ENCODE peak calls at places on chromosomes 3 and 15, in six cellular contexts. X is GM23338, J is PC-3, R is prostate gland, L is ovary, U is kidney. D is an unnamed sample.

GRCh38 chr3:78645628-78646310 is 1122.0 kb downstream of the ROBO1 start:
- DNase-seq in X (peak; percentile 91), J (peak; percentile 93), R (peak; percentile 59), L (no peak), U (no peak), D (peak; percentile 87)

GRCh38 chr3:107634142-107634489 is 111.4 kb downstream of the BBX start:
- DNase-seq in X (no peak), J (no peak), R (no peak), L (no peak), U (no peak), D (no peak)

GRCh38 chr3:114231616-114232015 is 5.8 kb downstream of the ZNF80 start:
- DNase-seq in X (no peak), J (no peak), R (no peak), L (no peak), U (no peak), D (no peak)

GRCh38 chr3:118628704-118629341 is 405.8 kb downstream of the IGSF11 start:
- DNase-seq in X (peak; percentile 92), J (peak; percentile 77), R (peak; percentile 58), L (peak; percentile 26), U (no peak), D (peak; percentile 57)

GRCh38 chr3:27166888-27167287 is 202.3 kb downstream of the NEK10 start:
- DNase-seq in X (peak; percentile 5), J (peak; percentile 46), R (no peak), L (no peak), U (no peak), D (no peak)

GRCh38 chr15:101064795-101065569 is 145.8 kb downstream of the LRRK1 start:
- DNase-seq in X (no peak), J (no peak), R (no peak), L (peak; percentile 29), U (peak; percentile 53), D (no peak)

GRCh38 chr15:32872606-32873291 is 154.9 kb downstream of the GREM1 start:
- DNase-seq in X (no peak), J (no peak), R (no peak), L (peak; percentile 28), U (peak; percentile 51), D (peak; percentile 82)

GRCh38 chr15:33171202-33171601 is 23.3 kb downstream of the FMN1 start:
- DNase-seq in X (no peak), J (no peak), R (no peak), L (no peak), U (no peak), D (no peak)

GRCh38 chr3:33663042-33663441 is 55.0 kb downstream of the CLASP2 start:
- DNase-seq in X (no peak), J (peak; percentile 47), R (no peak), L (no peak), U (no peak), D (no peak)

GRCh38 chr3:69084326-69084667 is 440 bp upstream of the ARL6IP5 start:
- DNase-seq in X (no peak), J (peak; percentile 55), R (no peak), L (no peak), U (no peak), D (peak; percentile 24)

GRCh38 chr15:40345867-40346578 is 4.8 kb upstream of the PHGR1 start:
- DNase-seq in X (no peak), J (no peak), R (no peak), L (no peak), U (peak; percentile 36), D (no peak)

GRCh38 chr15:50675524-50676144 is 11.0 kb downstream of the TRPM7 start:
- DNase-seq in X (peak; percentile 30), J (peak; percentile 65), R (no peak), L (no peak), U (no peak), D (peak; percentile 64)

GRCh38 chr3:188380722-188381121 is 226.8 kb downstream of the LPP start:
- DNase-seq in X (no peak), J (no peak), R (no peak), L (no peak), U (no peak), D (no peak)

GRCh38 chr3:195219351-195220045 is 51.5 kb downstream of the XXYLT1 start:
- DNase-seq in X (no peak), J (no peak), R (no peak), L (no peak), U (no peak), D (no peak)

GRCh38 chr15:67358812-67359211 is 104.2 kb downstream of the IQCH start:
- DNase-seq in X (peak; percentile 14), J (no peak), R (no peak), L (no peak), U (no peak), D (no peak)

GRCh38 chr3:27657404-27657803 is 64.7 kb downstream of the EOMES start:
- DNase-seq in X (no peak), J (peak; percentile 61), R (no peak), L (no peak), U (no peak), D (no peak)

GRCh38 chr3:63639821-63640220 is 12.7 kb upstream of the SNTN start:
- DNase-seq in X (no peak), J (no peak), R (no peak), L (no peak), U (no peak), D (no peak)

GRCh38 chr15:61997786-61998185 is 62.5 kb downstream of the VPS13C start:
- DNase-seq in X (no peak), J (no peak), R (no peak), L (no peak), U (no peak), D (peak; percentile 72)

GRCh38 chr3:152089528-152089927 is 179.2 kb upstream of the MBNL1 start:
- DNase-seq in X (no peak), J (no peak), R (no peak), L (no peak), U (no peak), D (no peak)

GRCh38 chr15:101043911-101044624 is 124.9 kb downstream of the LRRK1 start:
- DNase-seq in X (no peak), J (no peak), R (no peak), L (peak; percentile 17), U (peak; percentile 11), D (no peak)

GRCh38 chr3:97863775-97864174 is 42.0 kb downstream of the CRYBG3 start:
- DNase-seq in X (no peak), J (no peak), R (no peak), L (no peak), U (no peak), D (no peak)

GRCh38 chr3:45272828-45273470 is 46.9 kb upstream of the TMEM158 start:
- DNase-seq in X (no peak), J (peak; percentile 67), R (no peak), L (no peak), U (no peak), D (no peak)

GRCh38 chr3:179613807-179614206 is 9.2 kb downstream of the NDUFB5 start:
- DNase-seq in X (no peak), J (no peak), R (no peak), L (no peak), U (no peak), D (no peak)

GRCh38 chr3:54931182-54931581 is 3.3 kb upstream of the LRTM1 start:
- DNase-seq in X (no peak), J (no peak), R (no peak), L (no peak), U (no peak), D (no peak)

GRCh38 chr15:76431936-76432335 is 95.4 kb downstream of the ISL2 start:
- DNase-seq in X (peak; percentile 17), J (no peak), R (no peak), L (no peak), U (no peak), D (peak; percentile 69)

GRCh38 chr3:11803977-11804903 is 42.4 kb downstream of the TAMM41 start:
- DNase-seq in X (peak; percentile 78), J (peak; percentile 67), R (peak; percentile 25), L (no peak), U (no peak), D (peak; percentile 67)

GRCh38 chr3:107633327-107634141 is 110.8 kb downstream of the BBX start:
- DNase-seq in X (no peak), J (no peak), R (no peak), L (no peak), U (no peak), D (no peak)

GRCh38 chr3:194049394-194049793 is 86.6 kb upstream of the HES1 start:
- DNase-seq in X (no peak), J (no peak), R (no peak), L (no peak), U (no peak), D (no peak)

GRCh38 chr3:196792771-196793170 is 53.1 kb downstream of the PAK2 start:
- DNase-seq in X (no peak), J (peak; percentile 82), R (peak; percentile 68), L (no peak), U (no peak), D (no peak)
- H3K4me3 ChIP-seq in X (no peak overlapping the region), J (peak overlapping the region; percentile 52), R (no peak overlapping the region), L (no peak overlapping the region), U (no peak overlapping the region), D (no peak overlapping the region)

GRCh38 chr15:85453144-85453872 is 72.9 kb downstream of the AKAP13 start:
- DNase-seq in X (no peak), J (no peak), R (no peak), L (no peak), U (peak; percentile 35), D (no peak)
- H3K27ac ChIP-seq in X (no peak overlapping the region), J (no peak overlapping the region), R (no peak overlapping the region), L (no peak overlapping the region), U (no peak overlapping the region), D (no peak overlapping the region)

DNA sequence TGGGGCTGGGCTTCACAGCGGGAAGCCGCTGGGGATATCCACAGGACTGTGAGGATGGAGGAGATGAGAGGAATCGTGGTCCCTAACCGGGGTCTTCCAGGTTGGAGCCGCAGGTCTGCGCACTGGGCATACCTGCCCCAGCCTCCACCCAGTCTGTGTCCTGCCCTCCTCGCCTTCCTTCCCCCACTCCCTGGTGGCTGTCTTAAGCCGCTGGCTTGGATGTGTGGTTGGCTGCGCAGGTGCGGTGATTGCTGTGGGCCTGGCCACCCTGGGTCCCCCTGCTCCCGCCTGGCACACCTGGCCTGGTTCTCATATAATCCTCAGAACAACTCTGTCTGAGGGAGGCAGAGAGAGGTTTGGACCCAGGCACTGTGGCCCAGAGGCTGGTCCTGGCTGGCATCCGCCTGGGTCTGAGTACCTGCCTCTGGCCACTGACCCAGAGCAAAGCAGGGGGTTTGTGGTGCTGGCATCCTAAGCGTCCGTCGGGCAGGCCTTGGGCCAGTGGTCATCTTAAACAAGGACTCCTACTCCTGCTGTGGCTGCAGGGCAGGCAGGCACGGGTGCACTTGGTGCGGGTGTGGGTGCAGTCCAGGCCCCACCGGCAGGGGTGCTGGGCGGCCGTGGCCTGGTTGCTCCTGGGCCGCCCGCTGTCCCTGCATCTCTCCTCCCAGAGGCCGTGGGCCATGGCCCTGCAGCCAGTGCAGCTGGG is 18.7 kb downstream of the PLXNA1 start:
- DNase-seq in X (no peak), J (no peak), R (no peak), L (no peak), U (no peak), D (no peak)
- TF ChIP-seq CTCF in X (no peak), J (no peak), R (no peak), L (no peak), U (no peak), D (no peak)

DNA sequence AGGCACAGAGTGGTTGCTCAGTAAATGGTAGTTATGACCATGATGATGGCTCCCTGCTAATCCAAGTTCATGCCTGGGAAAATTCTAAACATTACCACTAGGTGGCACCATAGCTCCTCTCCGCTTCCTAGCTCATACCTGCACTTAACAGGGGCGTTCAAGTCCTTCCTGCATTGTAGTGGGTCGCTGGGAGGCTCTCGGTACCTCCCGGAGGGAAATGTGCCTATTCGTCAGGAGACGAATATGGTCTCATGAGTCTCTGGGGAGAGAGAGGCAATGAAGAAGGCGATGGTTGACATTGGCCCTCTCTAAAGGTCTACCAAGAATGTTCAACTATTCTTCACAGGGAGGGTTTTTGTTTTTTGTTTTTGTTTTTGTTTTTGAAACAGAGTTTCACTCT is 10.9 kb downstream of the MESP1 start:
- DNase-seq in X (peak; percentile 90), J (peak; percentile 91), R (peak; percentile 75), L (peak; percentile 50), U (peak; percentile 17), D (peak; percentile 78)
- H3K4me3 ChIP-seq in X (no peak overlapping the region), J (no peak overlapping the region), R (no peak overlapping the region), L (no peak overlapping the region), U (no peak overlapping the region), D (no peak overlapping the region)

D was measured in cardiac muscle cell.